ENCODE peak calls at places on chromosomes 2 and 18, in seven cellular contexts. D is adipocyte, U is ACHN, M is spleen, B is Panc1, K is NAMALWA, R is NCI-H345. Y is an unnamed sample.

GRCh38 chr2:196403471-196403870 is 232.1 kb upstream of the STK17B start:
- DNase-seq in M (no peak), D (peak), U (no peak), K (no peak), R (no peak), B (no peak), Y (no peak)

GRCh38 chr2:170554278-170554955 is 160.7 kb upstream of the SP5 start:
- DNase-seq in R (no peak), B (no peak), K (no peak), D (peak), U (peak), M (no peak), Y (no peak)

GRCh38 chr2:218959761-218960195 is 312 bp downstream of the CDK5R2 start:
- DNase-seq in R (no peak), M (no peak), K (no peak), D (no peak), B (no peak), U (no peak), Y (no peak)

GRCh38 chr2:47069628-47070154 is 85.4 kb downstream of the STPG4 start:
- DNase-seq in R (no peak), U (peak), M (no peak), D (peak), K (no peak), B (no peak), Y (no peak)

GRCh38 chr2:25380586-25381360 is 39.0 kb upstream of the DNMT3A start:
- DNase-seq in D (no peak), R (no peak), K (no peak), B (no peak), M (peak), U (no peak), Y (no peak)

GRCh38 chr2:232551776-232552175 is 1.3 kb downstream of the EIF4E2 start:
- DNase-seq in R (no peak), K (no peak), M (no peak), U (no peak), B (no peak), D (no peak), Y (no peak)

GRCh38 chr2:100042559-100042958 is 99.8 kb downstream of the AFF3 start:
- DNase-seq in B (no peak), R (no peak), U (no peak), D (no peak), K (no peak), M (no peak), Y (no peak)

GRCh38 chr18:57943723-57944122 is 100.3 kb upstream of the NEDD4L start:
- DNase-seq in M (no peak), B (no peak), R (no peak), U (no peak), K (no peak), D (peak), Y (no peak)

GRCh38 chr2:219104107-219105050 is 43.7 kb upstream of the IHH start:
- DNase-seq in U (peak), M (no peak), B (no peak), R (peak), D (peak), K (peak), Y (no peak)

GRCh38 chr2:126720031-126720368 is 64.0 kb downstream of the GYPC start:
- DNase-seq in U (no peak), R (no peak), D (no peak), B (no peak), M (no peak), K (no peak), Y (no peak)

GRCh38 chr2:224134003-224134734 is 95.1 kb upstream of the SERPINE2 start:
- DNase-seq in D (no peak), K (no peak), B (no peak), M (no peak), R (no peak), U (no peak), Y (no peak)

GRCh38 chr2:10331033-10331701 is 28.5 kb downstream of the HPCAL1 start:
- DNase-seq in U (no peak), R (no peak), B (no peak), D (no peak), M (peak), K (no peak), Y (peak)

GRCh38 chr2:167253025-167253424 is 364.7 kb downstream of the XIRP2 start:
- DNase-seq in M (no peak), K (no peak), D (no peak), U (peak), B (peak), R (no peak), Y (no peak)

GRCh38 chr2:160379399-160379798 is 114.2 kb downstream of the RBMS1 start:
- DNase-seq in D (peak), M (no peak), B (no peak), U (no peak), K (no peak), R (no peak), Y (no peak)

GRCh38 chr2:71702971-71703898 is 249.9 kb downstream of the DYSF start:
- DNase-seq in M (peak), B (no peak), R (no peak), D (no peak), U (no peak), K (no peak), Y (no peak)

Y was measured in central memory CD8-positive, alpha-beta T cell.